ENCODE peak calls at places on chromosomes 12 and 14, in six cellular contexts. T, H, E, A, W and I are unnamed samples.

GRCh38 chr12:55933158-55933798 is 2.3 kb downstream of the DGKA start:
- DNase-seq in T (no peak), H (no peak), E (no peak), A (no peak), W (no peak), I (no peak)

GRCh38 chr12:19882418-19882817 is 443.1 kb downstream of the AEBP2 start:
- DNase-seq in T (no peak), H (no peak), E (no peak), A (no peak), W (no peak), I (no peak)

GRCh38 chr12:60391791-60392190 is 796.0 kb downstream of the SLC16A7 start:
- DNase-seq in T (no peak), H (no peak), E (no peak), A (no peak), W (no peak), I (no peak)

GRCh38 chr12:108337235-108338223 is 1.6 kb downstream of the CMKLR1 start:
- DNase-seq in T (no peak), H (peak; percentile 42), E (peak; percentile 8), A (no peak), W (no peak), I (no peak)

GRCh38 chr12:6201199-6201608 is 1.0 kb downstream of the CD9 start:
- DNase-seq in T (no peak), H (no peak), E (no peak), A (no peak), W (no peak), I (no peak)

GRCh38 chr12:106417926-106418910 is 60.7 kb downstream of the POLR3B start:
- DNase-seq in T (no peak), H (peak; percentile 35), E (peak; percentile 76), A (no peak), W (no peak), I (no peak)

GRCh38 chr12:613996-614726 is 49.1 kb downstream of the NINJ2 start:
- DNase-seq in T (no peak), H (no peak), E (no peak), A (no peak), W (no peak), I (no peak)

GRCh38 chr14:56358265-56358664 is 221.3 kb upstream of the TMEM260 start:
- DNase-seq in T (no peak), H (no peak), E (no peak), A (no peak), W (no peak), I (no peak)

GRCh38 chr12:101919447-101919846 is 42.1 kb downstream of the DRAM1 start:
- DNase-seq in T (no peak), H (no peak), E (peak; percentile 51), A (no peak), W (no peak), I (no peak)

GRCh38 chr12:95116341-95116740 is 42.9 kb upstream of the NR2C1 start:
- DNase-seq in T (no peak), H (no peak), E (no peak), A (no peak), W (no peak), I (no peak)

GRCh38 chr12:3694673-3695072 is 58.2 kb downstream of the CRACR2A start:
- DNase-seq in T (no peak), H (no peak), E (no peak), A (no peak), W (no peak), I (no peak)

GRCh38 chr14:61218765-61219164 is 62.4 kb downstream of the TMEM30B start:
- DNase-seq in T (peak; percentile 16), H (no peak), E (no peak), A (no peak), W (no peak), I (peak; percentile 84)

GRCh38 chr14:104855532-104856090 is 9.5 kb upstream of the CEP170B start:
- DNase-seq in T (no peak), H (no peak), E (no peak), A (no peak), W (peak; percentile 15), I (no peak)

GRCh38 chr14:33477752-33478151 is 473.1 kb downstream of the EGLN3 start:
- DNase-seq in T (no peak), H (no peak), E (no peak), A (no peak), W (no peak), I (no peak)

GRCh38 chr12:108643941-108644742 is 10.4 kb upstream of the SELPLG start:
- DNase-seq in T (no peak), H (no peak), E (no peak), A (peak; percentile 78), W (no peak), I (no peak)

GRCh38 chr12:93318720-93319522 is 58.8 kb upstream of the NUDT4 start:
- DNase-seq in T (no peak), H (no peak), E (no peak), A (no peak), W (no peak), I (no peak)

GRCh38 chr14:101689039-101689501 is 72.4 kb upstream of the PPP2R5C start:
- DNase-seq in T (no peak), H (no peak), E (no peak), A (no peak), W (no peak), I (no peak)

GRCh38 chr12:131204416-131205311 is 251.0 kb downstream of the ADGRD1 start:
- DNase-seq in T (no peak), H (no peak), E (no peak), A (peak; percentile 43), W (no peak), I (peak; percentile 75)

GRCh38 chr14:93214598-93214997 is 7.5 kb downstream of the UBR7 start:
- DNase-seq in T (no peak), H (no peak), E (no peak), A (no peak), W (no peak), I (no peak)

GRCh38 chr14:85319998-85320397 is 209.9 kb upstream of the FLRT2 start:
- DNase-seq in T (no peak), H (peak; percentile 26), E (peak; percentile 73), A (no peak), W (no peak), I (no peak)

GRCh38 chr14:59356783-59357182 is 108.4 kb downstream of the GPR135 start:
- DNase-seq in T (no peak), H (no peak), E (no peak), A (no peak), W (no peak), I (no peak)

GRCh38 chr12:88944403-88944802 is 364.1 kb upstream of the KITLG start:
- DNase-seq in T (no peak), H (peak; percentile 37), E (peak; percentile 60), A (no peak), W (no peak), I (no peak)

GRCh38 chr12:51846911-51847829 is 1.3 kb downstream of the FIGNL2 start:
- DNase-seq in T (peak; percentile 88), H (no peak), E (no peak), A (no peak), W (no peak), I (no peak)

GRCh38 chr12:69969011-69969410 is 144.0 kb downstream of the MYRFL start:
- DNase-seq in T (no peak), H (no peak), E (no peak), A (no peak), W (no peak), I (no peak)

GRCh38 chr14:95679995-95680735 is 6.1 kb upstream of the TCL1B start:
- DNase-seq in T (peak; percentile 25), H (no peak), E (no peak), A (no peak), W (no peak), I (no peak)
- TF ChIP-seq CTCF in T (no peak), H (no peak), E (no peak), A (no peak), W (peak; percentile 12), I (no peak)

GRCh38 chr12:47811581-47812484 is 7.9 kb downstream of the HDAC7 start:
- DNase-seq in T (no peak), H (peak; percentile 67), E (peak; percentile 86), A (peak; percentile 92), W (no peak), I (no peak)

GRCh38 chr12:47807338-47807737 is 12.4 kb downstream of the HDAC7 start:
- DNase-seq in T (no peak), H (no peak), E (no peak), A (no peak), W (no peak), I (no peak)

GRCh38 chr12:47808049-47808448 is 11.7 kb downstream of the HDAC7 start:
- DNase-seq in T (no peak), H (peak; percentile 42), E (peak; percentile 68), A (no peak), W (no peak), I (no peak)

GRCh38 chr12:47811070-47811391 is 8.7 kb downstream of the HDAC7 start:
- DNase-seq in T (no peak), H (no peak), E (no peak), A (no peak), W (no peak), I (no peak)

GRCh38 chr12:47808574-47809380 is 10.9 kb downstream of the HDAC7 start:
- DNase-seq in T (no peak), H (no peak), E (peak; percentile 44), A (no peak), W (no peak), I (no peak)
- TF ChIP-seq CTCF in T (no peak), H (peak; percentile 51), E (peak; percentile 16), A (peak; percentile 14), W (no peak), I (no peak)

DNA sequence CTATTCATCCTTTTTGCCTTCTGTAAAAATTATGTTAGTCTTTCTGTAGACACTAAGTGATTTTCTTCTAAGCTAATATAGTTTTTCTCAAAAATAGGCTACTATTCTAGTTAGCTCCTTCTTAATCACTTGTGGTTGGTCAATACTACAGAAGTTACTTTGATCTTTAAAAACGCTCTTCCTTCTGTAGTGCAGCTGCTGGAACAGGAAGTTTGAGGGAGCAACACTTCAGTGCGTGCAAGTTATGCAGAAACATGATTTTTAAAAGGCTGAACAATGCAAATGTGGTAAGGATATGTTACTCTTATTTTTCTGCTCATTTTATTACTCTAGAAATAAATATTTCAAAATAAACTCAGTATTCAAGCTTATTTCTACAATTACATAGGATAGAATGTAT is 11.1 kb upstream of the RERGL start:
- DNase-seq in T (no peak), H (no peak), E (no peak), A (no peak), W (no peak), I (no peak)
- TF ChIP-seq CTCF in T (no peak), H (no peak), E (no peak), A (no peak), W (no peak), I (no peak)

DNA sequence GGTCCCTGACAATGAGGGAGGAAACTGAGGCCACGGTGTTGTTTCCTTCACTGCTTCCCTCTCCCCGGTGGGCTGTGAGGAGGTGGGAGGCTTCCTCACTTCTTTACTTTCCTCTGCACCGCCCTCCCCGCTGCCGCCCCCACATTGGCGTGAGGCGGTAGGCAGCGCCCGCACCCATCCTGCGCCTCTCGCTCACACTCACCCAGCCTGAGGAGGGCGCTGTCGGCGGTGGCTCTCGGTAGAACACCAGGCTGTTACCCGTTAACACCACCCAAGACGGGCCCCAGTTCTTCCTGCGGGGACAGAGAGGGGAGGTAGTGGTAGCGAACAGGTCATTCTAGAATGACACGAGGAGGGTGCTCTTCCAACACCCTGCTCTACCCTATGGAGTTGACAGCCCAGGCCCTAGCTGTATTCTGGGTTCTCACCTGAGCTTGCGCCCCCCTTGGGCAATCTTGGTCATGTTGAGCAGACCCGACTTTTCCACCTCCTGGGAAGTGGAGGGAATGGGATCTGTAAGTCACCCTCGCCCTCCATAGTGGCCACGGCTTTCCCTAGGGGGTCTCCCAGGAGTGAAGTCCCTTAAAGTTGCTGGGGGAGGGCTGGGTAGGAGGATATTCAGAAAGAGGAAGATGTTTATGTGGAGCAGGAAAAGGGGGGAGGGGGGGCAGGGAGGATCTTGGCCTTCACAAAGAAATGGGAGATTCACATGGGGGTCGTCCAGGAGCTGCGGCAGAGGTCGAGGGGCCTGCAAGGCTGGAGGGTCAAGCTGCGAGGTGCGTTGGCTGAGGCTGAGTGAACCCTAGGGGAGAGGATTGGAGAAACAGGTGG is 3.3 kb downstream of the ARHGAP9 start:
- DNase-seq in T (no peak), H (no peak), E (no peak), A (no peak), W (no peak), I (peak; percentile 75)
- TF ChIP-seq CTCF in T (peak; percentile 15), H (peak; percentile 45), E (no peak), A (peak; percentile 18), W (no peak), I (no peak)